ENCODE peak calls at places on chromosome 16, in ten cellular contexts. L is DMS153; Y is heart left ventricle; A is SW480; E is ovary; J is LHCN-M2; D is activated CD4-positive, alpha-beta memory T cell treated with anti-CD3 and anti-CD28 coated beads for 36 hours; U is NCI-H1930; T is activated T-helper 2 cell treated with anti-CD3 and anti-CD28 coated beads, Interferon-gamma antibody, Interleukin-2, Interleukin-4, amounts not matched to agents 10 μg/mL and 5 μg/mL and 100 μg/mL, durations not matched to agents 14 hours and 24 hours and 36 hours; Q is activated T-cell treated with anti-CD3 and anti-CD28 coated beads for 48 hours. P is an unnamed sample.

GRCh38 chr16:3879258-3879886 is 1.1 kb downstream of the CREBBP start:
- DNase-seq in L (no peak), Y (peak), A (peak), E (peak), J (peak), D (peak), U (no peak), T (no peak), Q (peak), P (peak)

GRCh38 chr16:88455610-88456355 is 2.7 kb downstream of the ZFPM1 start:
- DNase-seq in L (no peak), Y (no peak), A (peak), E (no peak), J (peak), D (peak), U (no peak), T (peak), Q (peak), P (no peak)

GRCh38 chr16:76670125-76670857 is 393.1 kb downstream of the CNTNAP4 start:
- DNase-seq in L (no peak), Y (no peak), A (no peak), E (no peak), J (no peak), D (no peak), U (no peak), T (no peak), Q (no peak), P (no peak)

GRCh38 chr16:70725912-70726828 is 40.3 kb upstream of the MTSS2 start:
- DNase-seq in L (no peak), Y (peak), A (no peak), E (peak), J (no peak), D (no peak), U (no peak), T (no peak), Q (no peak), P (peak)

GRCh38 chr16:86070971-86071370 is 172.0 kb downstream of the IRF8 start:
- DNase-seq in L (no peak), Y (no peak), A (no peak), E (no peak), J (no peak), D (no peak), U (no peak), T (no peak), Q (no peak), P (no peak)

GRCh38 chr16:48218473-48218872 is 25.6 kb upstream of the LONP2 start:
- DNase-seq in L (no peak), Y (no peak), A (no peak), E (no peak), J (no peak), D (no peak), U (no peak), T (no peak), Q (no peak), P (no peak)

GRCh38 chr16:80319181-80319580 is 221.6 kb upstream of the DYNLRB2 start:
- DNase-seq in L (no peak), Y (no peak), A (no peak), E (no peak), J (peak), D (peak), U (no peak), T (no peak), Q (no peak), P (no peak)

GRCh38 chr16:30369091-30369937 is 980 bp downstream of the TBC1D10B start:
- DNase-seq in L (no peak), Y (no peak), A (no peak), E (peak), J (no peak), D (no peak), U (no peak), T (no peak), Q (no peak), P (no peak)

GRCh38 chr16:11530171-11530940 is 56.4 kb downstream of the LITAF start:
- DNase-seq in L (no peak), Y (no peak), A (peak), E (no peak), J (no peak), D (no peak), U (no peak), T (no peak), Q (no peak), P (no peak)

GRCh38 chr16:66988197-66988788 is at the start of gene CES4A:
- DNase-seq in L (no peak), Y (no peak), A (no peak), E (no peak), J (peak), D (peak), U (no peak), T (no peak), Q (no peak), P (no peak)

GRCh38 chr16:58331024-58331707 is 36.3 kb upstream of the PRSS54 start:
- DNase-seq in L (no peak), Y (no peak), A (peak), E (no peak), J (no peak), D (no peak), U (no peak), T (no peak), Q (no peak), P (no peak)

GRCh38 chr16:77898671-77899211 is 110.4 kb downstream of the VAT1L start:
- DNase-seq in L (peak), Y (no peak), A (no peak), E (no peak), J (no peak), D (no peak), U (no peak), T (no peak), Q (no peak), P (no peak)

GRCh38 chr16:19835989-19836421 is 48.6 kb downstream of the GPRC5B start:
- DNase-seq in L (no peak), Y (no peak), A (no peak), E (no peak), J (peak), D (no peak), U (no peak), T (no peak), Q (no peak), P (no peak)

GRCh38 chr16:82187829-82188228 is 17.8 kb upstream of the MPHOSPH6 start:
- DNase-seq in L (no peak), Y (no peak), A (no peak), E (no peak), J (no peak), D (peak), U (no peak), T (no peak), Q (no peak), P (no peak)

GRCh38 chr16:81815429-81815766 is 36.3 kb downstream of the PLCG2 start:
- DNase-seq in L (no peak), Y (no peak), A (no peak), E (no peak), J (no peak), D (no peak), U (no peak), T (no peak), Q (no peak), P (no peak)

GRCh38 chr16:83989300-83989699 is 21.3 kb downstream of the NECAB2 start:
- DNase-seq in L (no peak), Y (no peak), A (no peak), E (no peak), J (no peak), D (no peak), U (no peak), T (no peak), Q (no peak), P (no peak)

GRCh38 chr16:57167951-57168350 is 17.9 kb downstream of the PSME3IP1 start:
- DNase-seq in L (peak), Y (no peak), A (peak), E (no peak), J (peak), D (no peak), U (peak), T (no peak), Q (no peak), P (no peak)

GRCh38 chr16:3025032-3026002 is 1.5 kb downstream of the THOC6 start:
- DNase-seq in L (no peak), Y (no peak), A (no peak), E (peak), J (no peak), D (no peak), U (no peak), T (no peak), Q (no peak), P (no peak)

GRCh38 chr16:55668337-55669281 is 12.8 kb downstream of the SLC6A2 start:
- DNase-seq in L (no peak), Y (no peak), A (peak), E (no peak), J (peak), D (no peak), U (no peak), T (no peak), Q (no peak), P (no peak)

GRCh38 chr16:75074920-75075687 is 41.5 kb downstream of the LDHD start:
- DNase-seq in L (no peak), Y (no peak), A (no peak), E (no peak), J (no peak), D (peak), U (no peak), T (peak), Q (peak), P (no peak)

GRCh38 chr16:49348408-49349176 is 25.0 kb upstream of the C16orf78 start:
- DNase-seq in L (no peak), Y (no peak), A (peak), E (no peak), J (no peak), D (no peak), U (peak), T (no peak), Q (no peak), P (no peak)

GRCh38 chr16:83095926-83096692 is 469.3 kb downstream of the CDH13 start:
- DNase-seq in L (no peak), Y (no peak), A (no peak), E (no peak), J (peak), D (no peak), U (no peak), T (no peak), Q (no peak), P (no peak)

GRCh38 chr16:85430523-85431381 is 182.4 kb upstream of the GSE1 start:
- DNase-seq in L (no peak), Y (peak), A (no peak), E (peak), J (no peak), D (no peak), U (no peak), T (no peak), Q (no peak), P (no peak)

GRCh38 chr16:57513371-57514102 is 22.8 kb downstream of the CCDC102A start:
- DNase-seq in L (no peak), Y (no peak), A (no peak), E (no peak), J (no peak), D (no peak), U (no peak), T (no peak), Q (no peak), P (no peak)

GRCh38 chr16:25012525-25012991 is 2.6 kb downstream of the ARHGAP17 start:
- DNase-seq in L (no peak), Y (no peak), A (peak), E (no peak), J (peak), D (peak), U (no peak), T (no peak), Q (no peak), P (no peak)

GRCh38 chr16:2664522-2665096 is 17.7 kb upstream of the KCTD5 start:
- DNase-seq in L (no peak), Y (no peak), A (no peak), E (no peak), J (no peak), D (no peak), U (no peak), T (no peak), Q (no peak), P (no peak)